ENCODE peak calls at places on chromosome 1, in ten cellular contexts. E is GM12865, Y is GM10248, F is heart left ventricle, H is brain microvascular endothelial cell, W is sigmoid colon, D is WERI-Rb-1, J is tibial nerve, Z is GM20000, S is cardiac fibroblast. B is an unnamed sample.

GRCh38 chr1:65083263-65083896 is 64.6 kb upstream of the AK4 start:
- DNase-seq in E (peak), Y (no peak), F (no peak), H (peak), W (no peak), D (no peak), J (no peak), Z (no peak), S (peak), B (no peak)

GRCh38 chr1:170221031-170221430 is 75.3 kb downstream of the NTMT2 start:
- DNase-seq in E (no peak), Y (no peak), F (no peak), H (no peak), W (peak), D (no peak), J (peak), Z (no peak), S (no peak), B (no peak)

GRCh38 chr1:228342627-228343210 is 63.9 kb downstream of the TRIM11 start:
- DNase-seq in E (no peak), Y (no peak), F (peak), H (no peak), W (peak), D (peak), J (no peak), Z (no peak), S (no peak), B (peak)

GRCh38 chr1:50358962-50359361 is 64.3 kb downstream of the DMRTA2 start:
- DNase-seq in E (no peak), Y (no peak), F (no peak), H (no peak), W (no peak), D (peak), J (no peak), Z (no peak), S (no peak), B (peak)

GRCh38 chr1:14773621-14774020 is 175.1 kb downstream of the KAZN start:
- DNase-seq in E (no peak), Y (no peak), F (no peak), H (no peak), W (no peak), D (no peak), J (no peak), Z (no peak), S (no peak), B (no peak)

GRCh38 chr1:217627431-217627830 is 3.5 kb downstream of the GPATCH2 start:
- DNase-seq in E (no peak), Y (no peak), F (no peak), H (no peak), W (no peak), D (no peak), J (no peak), Z (no peak), S (no peak), B (no peak)

GRCh38 chr1:209626633-209627348 is 25.4 kb downstream of the LAMB3 start:
- DNase-seq in E (no peak), Y (no peak), F (no peak), H (no peak), W (no peak), D (no peak), J (no peak), Z (no peak), S (no peak), B (no peak)

GRCh38 chr1:84426376-84426775 is 28.1 kb downstream of the DNASE2B start:
- DNase-seq in E (no peak), Y (no peak), F (no peak), H (no peak), W (no peak), D (no peak), J (no peak), Z (no peak), S (no peak), B (no peak)

GRCh38 chr1:202938287-202938925 is 11.4 kb upstream of the KLHL12 start:
- DNase-seq in E (no peak), Y (no peak), F (no peak), H (no peak), W (no peak), D (no peak), J (no peak), Z (no peak), S (no peak), B (no peak)

GRCh38 chr1:150302338-150302737 is 8.7 kb downstream of the MRPS21 start:
- DNase-seq in E (no peak), Y (no peak), F (no peak), H (no peak), W (no peak), D (no peak), J (no peak), Z (no peak), S (no peak), B (no peak)

GRCh38 chr1:234533975-234534876 is 55.2 kb upstream of the TARBP1 start:
- DNase-seq in E (no peak), Y (no peak), F (peak), H (peak), W (peak), D (no peak), J (peak), Z (no peak), S (peak), B (no peak)

GRCh38 chr1:158146165-158146564 is 34.5 kb upstream of the CD1D start:
- DNase-seq in E (no peak), Y (no peak), F (no peak), H (peak), W (no peak), D (no peak), J (no peak), Z (no peak), S (peak), B (no peak)

GRCh38 chr1:33338495-33339211 is 17.8 kb upstream of the A3GALT2 start:
- DNase-seq in E (no peak), Y (no peak), F (peak), H (peak), W (peak), D (peak), J (peak), Z (no peak), S (peak), B (no peak)

GRCh38 chr1:164369698-164370365 is 189.2 kb upstream of the PBX1 start:
- DNase-seq in E (no peak), Y (no peak), F (peak), H (peak), W (no peak), D (no peak), J (no peak), Z (no peak), S (no peak), B (no peak)

GRCh38 chr1:161115132-161115711 is 2.6 kb downstream of the PFDN2 start:
- DNase-seq in E (no peak), Y (no peak), F (no peak), H (peak), W (no peak), D (no peak), J (no peak), Z (no peak), S (peak), B (no peak)

GRCh38 chr1:200048244-200048643 is 20.7 kb downstream of the NR5A2 start:
- DNase-seq in E (no peak), Y (no peak), F (no peak), H (no peak), W (no peak), D (no peak), J (no peak), Z (no peak), S (no peak), B (no peak)

GRCh38 chr1:22326931-22327330 is 124.7 kb upstream of the ZBTB40 start:
- DNase-seq in E (no peak), Y (no peak), F (no peak), H (no peak), W (peak), D (no peak), J (no peak), Z (no peak), S (no peak), B (no peak)

GRCh38 chr1:54488831-54489626 is 59.0 kb upstream of the ACOT11 start:
- DNase-seq in E (peak), Y (peak), F (peak), H (peak), W (peak), D (peak), J (peak), Z (peak), S (peak), B (peak)

GRCh38 chr1:54489627-54490240 is 58.3 kb upstream of the ACOT11 start:
- DNase-seq in E (no peak), Y (no peak), F (peak), H (no peak), W (no peak), D (no peak), J (no peak), Z (no peak), S (no peak), B (no peak)

GRCh38 chr1:54486864-54487263 is 61.2 kb upstream of the ACOT11 start:
- DNase-seq in E (no peak), Y (no peak), F (peak), H (no peak), W (no peak), D (no peak), J (no peak), Z (no peak), S (no peak), B (no peak)

GRCh38 chr1:54487571-54488050 is 60.4 kb upstream of the ACOT11 start:
- DNase-seq in E (no peak), Y (no peak), F (peak), H (no peak), W (no peak), D (no peak), J (peak), Z (no peak), S (no peak), B (no peak)

DNA sequence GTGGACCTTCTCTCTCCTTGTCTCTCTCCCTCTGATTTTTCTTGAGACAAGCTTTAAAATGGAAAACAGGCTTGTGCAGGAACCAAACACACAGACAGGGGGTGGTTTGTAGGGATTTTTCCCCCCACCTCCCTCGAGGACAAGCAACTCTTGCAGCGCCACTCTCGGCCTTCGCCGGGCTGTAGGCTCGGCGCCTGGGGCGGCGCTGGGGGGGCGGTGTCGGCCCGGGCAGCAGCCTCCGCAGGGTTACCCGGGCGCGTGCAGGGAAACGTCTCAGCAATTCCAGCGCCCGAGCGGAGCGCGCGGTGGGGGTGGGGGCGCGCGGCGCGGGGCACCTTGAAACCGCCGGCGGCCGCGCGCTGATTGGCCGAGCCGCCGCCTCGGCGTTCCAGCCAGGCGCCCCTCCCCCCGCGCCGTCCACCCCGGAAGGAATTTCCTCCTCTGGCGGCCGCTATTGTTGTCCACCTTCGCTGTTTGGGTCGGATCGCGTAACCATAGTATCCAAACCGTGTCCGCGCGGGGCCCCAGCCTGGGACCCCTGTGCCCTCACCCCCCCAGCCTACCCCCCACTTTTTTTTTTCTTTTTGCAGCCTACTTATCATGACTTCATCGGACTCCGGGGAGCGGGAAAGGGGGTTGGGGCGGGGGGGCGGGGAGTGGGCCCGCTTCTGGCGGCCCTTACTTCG is 59.8 kb upstream of the ACOT11 start:
- DNase-seq in E (peak), Y (peak), F (peak), H (peak), W (peak), D (peak), J (peak), Z (peak), S (peak), B (peak)
- TF ChIP-seq CTCF in E (no peak), Y (no peak), F (peak), H (peak), W (no peak), D (peak), J (peak), Z (no peak), S (peak), B (no peak)

DNA sequence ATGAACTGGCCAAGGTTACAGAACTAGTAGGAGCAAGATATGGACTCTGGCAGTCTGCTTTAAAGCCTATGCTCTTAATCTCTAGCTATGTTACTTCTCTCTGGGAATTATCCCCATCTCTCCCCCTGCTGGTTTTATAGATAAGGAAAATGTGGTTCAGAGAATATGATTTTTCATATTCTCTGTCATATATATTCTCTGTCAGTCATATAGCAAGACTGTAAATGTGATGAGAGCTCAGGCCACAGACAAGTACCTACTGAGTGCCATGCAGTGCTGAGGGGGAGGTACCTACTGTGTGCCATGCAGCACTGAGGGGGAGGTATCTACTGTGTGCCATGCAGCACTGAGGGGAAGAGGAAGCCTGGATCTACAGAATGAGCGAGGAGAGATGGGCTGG is 220.3 kb upstream of the FGGY start:
- DNase-seq in E (no peak), Y (no peak), F (no peak), H (no peak), W (no peak), D (no peak), J (no peak), Z (no peak), S (peak), B (no peak)
- TF ChIP-seq CTCF in E (no peak), Y (no peak), F (peak), H (no peak), W (peak), D (no peak), J (no peak), Z (no peak), S (peak), B (no peak)

GRCh38 chr1:91830242-91831131 is 55.5 kb downstream of the TGFBR3 start:
- DNase-seq in E (no peak), Y (no peak), F (peak), H (peak), W (peak), D (no peak), J (peak), Z (no peak), S (peak), B (no peak)
- TF ChIP-seq CTCF in E (no peak), Y (no peak), F (peak), H (peak), W (peak), D (no peak), J (peak), Z (no peak), S (peak), B (no peak)

GRCh38 chr1:241533375-241534115 is 1.4 kb downstream of the KMO start:
- DNase-seq in E (peak), Y (no peak), F (no peak), H (no peak), W (no peak), D (no peak), J (no peak), Z (no peak), S (no peak), B (no peak)

GRCh38 chr1:241532173-241532553 is at the start of gene KMO:
- DNase-seq in E (no peak), Y (no peak), F (no peak), H (no peak), W (no peak), D (no peak), J (no peak), Z (no peak), S (peak), B (no peak)

GRCh38 chr1:241532864-241533263 is 686 bp downstream of the KMO start:
- DNase-seq in E (peak), Y (peak), F (no peak), H (no peak), W (no peak), D (no peak), J (no peak), Z (peak), S (no peak), B (no peak)

GRCh38 chr1:241527146-241527545 is 5.0 kb upstream of the KMO start:
- DNase-seq in E (no peak), Y (no peak), F (no peak), H (no peak), W (no peak), D (no peak), J (no peak), Z (no peak), S (no peak), B (no peak)

GRCh38 chr1:241531195-241532172 is 694 bp upstream of the KMO start:
- DNase-seq in E (peak), Y (no peak), F (no peak), H (no peak), W (no peak), D (no peak), J (no peak), Z (peak), S (peak), B (no peak)
- TF ChIP-seq CTCF in E (peak), Y (peak), F (peak), H (peak), W (peak), D (no peak), J (peak), Z (no peak), S (peak), B (peak)

GRCh38 chr1:167791281-167792209 is 69.8 kb downstream of the MPZL1 start:
- DNase-seq in E (no peak), Y (no peak), F (peak), H (peak), W (peak), D (peak), J (peak), Z (no peak), S (peak), B (no peak)
- TF ChIP-seq CTCF in E (no peak), Y (no peak), F (no peak), H (no peak), W (no peak), D (no peak), J (no peak), Z (no peak), S (peak), B (no peak)

B was measured in glutamatergic neuron.